ENCODE peak calls at places on chromosome 11, in six cellular contexts. Y, N, S, M, Q and E are unnamed samples.

GRCh38 chr11:27281276-27281675 is 81.7 kb downstream of the CCDC34 start:
- DNase-seq in Q (no peak), Y (no peak), S (no peak), N (no peak), M (no peak), E (no peak)

GRCh38 chr11:101187748-101188147 is 58.1 kb upstream of the PGR start:
- DNase-seq in S (no peak), M (no peak), Y (no peak), Q (peak), N (no peak), E (no peak)

GRCh38 chr11:44011797-44012196 is 36.0 kb upstream of the ACCSL start:
- DNase-seq in S (no peak), Q (peak), Y (no peak), N (no peak), M (no peak), E (peak)

GRCh38 chr11:73428227-73428626 is 52.0 kb downstream of the RELT start:
- DNase-seq in Y (no peak), N (no peak), S (no peak), M (no peak), Q (no peak), E (no peak)

GRCh38 chr11:72239296-72239848 is 4.6 kb downstream of the PHOX2A start:
- DNase-seq in N (no peak), M (peak), Q (peak), Y (no peak), S (peak), E (no peak)

GRCh38 chr11:93651052-93651451 is 10.4 kb upstream of the CEP295 start:
- DNase-seq in Q (no peak), Y (no peak), N (no peak), M (no peak), S (no peak), E (no peak)

GRCh38 chr11:22666320-22666699 is at the start of gene GAS2:
- DNase-seq in M (no peak), S (no peak), Y (no peak), N (no peak), Q (no peak), E (peak)

GRCh38 chr11:104319396-104319795 is 155.4 kb upstream of the PDGFD start:
- DNase-seq in Q (no peak), M (no peak), N (no peak), Y (no peak), S (no peak), E (no peak)

GRCh38 chr11:2302280-2302843 is 549 bp downstream of the TSPAN32 start:
- DNase-seq in S (no peak), Y (no peak), N (no peak), Q (no peak), M (no peak), E (peak)